ENCODE peak calls at places on chromosomes 13 and 19, in seven cellular contexts. One of them, this sample, is unnamed.

GRCh38 chr13:26881154-26881553 is 120.6 kb upstream of the GPR12 start:
- DNase-seq in uterus: no peak
- DNase-seq in osteoblast: peak; percentile 58
- DNase-seq in fibroblast of lung: peak; percentile 2
- DNase-seq in thoracic aorta: no peak
- DNase-seq in body of pancreas: no peak
- DNase-seq in BJ: no peak
- DNase-seq in this sample: no peak

GRCh38 chr13:91369432-91369831 is 21.9 kb downstream of the MIR17HG start:
- DNase-seq in uterus: no peak
- DNase-seq in osteoblast: no peak
- DNase-seq in fibroblast of lung: peak; percentile 46
- DNase-seq in thoracic aorta: no peak
- DNase-seq in body of pancreas: no peak
- DNase-seq in BJ: no peak
- DNase-seq in this sample: no peak

GRCh38 chr19:10255358-10255757 is 3.3 kb downstream of the MRPL4 start:
- DNase-seq in uterus: no peak
- DNase-seq in osteoblast: no peak
- DNase-seq in fibroblast of lung: no peak
- DNase-seq in thoracic aorta: no peak
- DNase-seq in body of pancreas: no peak
- DNase-seq in BJ: no peak
- DNase-seq in this sample: no peak

GRCh38 chr13:113786262-113786841 is 27.3 kb downstream of the TMEM255B start:
- DNase-seq in uterus: no peak
- DNase-seq in osteoblast: peak; percentile 94
- DNase-seq in fibroblast of lung: peak; percentile 74
- DNase-seq in thoracic aorta: no peak
- DNase-seq in body of pancreas: no peak
- DNase-seq in BJ: no peak
- DNase-seq in this sample: no peak

GRCh38 chr19:10043286-10043927 is 30.1 kb downstream of the RDH8 start:
- DNase-seq in uterus: no peak
- DNase-seq in osteoblast: no peak
- DNase-seq in fibroblast of lung: peak; percentile 60
- DNase-seq in thoracic aorta: no peak
- DNase-seq in body of pancreas: no peak
- DNase-seq in BJ: no peak
- DNase-seq in this sample: no peak

GRCh38 chr19:3575260-3575741 is 2.6 kb downstream of the HMG20B start:
- DNase-seq in uterus: no peak
- DNase-seq in osteoblast: peak; percentile 79
- DNase-seq in fibroblast of lung: no peak
- DNase-seq in thoracic aorta: no peak
- DNase-seq in body of pancreas: no peak
- DNase-seq in BJ: no peak
- DNase-seq in this sample: no peak

GRCh38 chr19:32828643-32829344 is 40.8 kb downstream of the SLC7A9 start:
- DNase-seq in uterus: no peak
- DNase-seq in osteoblast: peak; percentile 66
- DNase-seq in fibroblast of lung: no peak
- DNase-seq in thoracic aorta: no peak
- DNase-seq in body of pancreas: no peak
- DNase-seq in BJ: no peak
- DNase-seq in this sample: no peak

GRCh38 chr19:11152318-11153062 is 3.1 kb downstream of the SPC24 start:
- DNase-seq in uterus: peak; percentile 87
- DNase-seq in osteoblast: peak; percentile 95
- DNase-seq in fibroblast of lung: peak; percentile 92
- DNase-seq in thoracic aorta: no peak
- DNase-seq in body of pancreas: peak; percentile 82
- DNase-seq in BJ: no peak
- DNase-seq in this sample: no peak

GRCh38 chr19:41134616-41135015 is 20.4 kb downstream of the CYP2F1 start:
- DNase-seq in uterus: no peak
- DNase-seq in osteoblast: no peak
- DNase-seq in fibroblast of lung: no peak
- DNase-seq in thoracic aorta: no peak
- DNase-seq in body of pancreas: no peak
- DNase-seq in BJ: no peak
- DNase-seq in this sample: no peak

GRCh38 chr19:39970674-39971379 is at the start of gene PSMC4:
- DNase-seq in uterus: peak; percentile 98
- DNase-seq in osteoblast: peak; percentile 98
- DNase-seq in fibroblast of lung: peak; percentile 99
- DNase-seq in thoracic aorta: peak; percentile 87
- DNase-seq in body of pancreas: peak; percentile 98
- DNase-seq in BJ: peak; percentile 96
- DNase-seq in this sample: peak; percentile 98

GRCh38 chr13:93942016-93942415 is 537.5 kb downstream of the DCT start:
- DNase-seq in uterus: no peak
- DNase-seq in osteoblast: peak; percentile 50
- DNase-seq in fibroblast of lung: peak; percentile 41
- DNase-seq in thoracic aorta: no peak
- DNase-seq in body of pancreas: no peak
- DNase-seq in BJ: no peak
- DNase-seq in this sample: no peak

GRCh38 chr19:3250675-3251074 is 26.2 kb downstream of the CELF5 start:
- DNase-seq in uterus: no peak
- DNase-seq in osteoblast: peak; percentile 69
- DNase-seq in fibroblast of lung: no peak
- DNase-seq in thoracic aorta: no peak
- DNase-seq in body of pancreas: peak; percentile 26
- DNase-seq in BJ: no peak
- DNase-seq in this sample: no peak

GRCh38 chr13:41765020-41765419 is 195.9 kb downstream of the VWA8 start:
- DNase-seq in uterus: no peak
- DNase-seq in osteoblast: no peak
- DNase-seq in fibroblast of lung: no peak
- DNase-seq in thoracic aorta: no peak
- DNase-seq in body of pancreas: no peak
- DNase-seq in BJ: no peak
- DNase-seq in this sample: no peak

GRCh38 chr19:7850975-7851622 is 21.1 kb downstream of the EVI5L start:
- DNase-seq in uterus: no peak
- DNase-seq in osteoblast: peak; percentile 76
- DNase-seq in fibroblast of lung: no peak
- DNase-seq in thoracic aorta: no peak
- DNase-seq in body of pancreas: no peak
- DNase-seq in BJ: no peak
- DNase-seq in this sample: no peak

GRCh38 chr13:48731957-48732569 is 78.3 kb downstream of the CYSLTR2 start:
- DNase-seq in uterus: no peak
- DNase-seq in osteoblast: no peak
- DNase-seq in fibroblast of lung: no peak
- DNase-seq in thoracic aorta: no peak
- DNase-seq in body of pancreas: peak; percentile 65
- DNase-seq in BJ: no peak
- DNase-seq in this sample: no peak

GRCh38 chr19:33409906-33410685 is 36.6 kb downstream of the CEBPG start:
- DNase-seq in uterus: no peak
- DNase-seq in osteoblast: peak; percentile 47
- DNase-seq in fibroblast of lung: no peak
- DNase-seq in thoracic aorta: no peak
- DNase-seq in body of pancreas: no peak
- DNase-seq in BJ: no peak
- DNase-seq in this sample: no peak

GRCh38 chr19:12331211-12331941 is 2.1 kb downstream of the ZNF563 start:
- DNase-seq in uterus: no peak
- DNase-seq in osteoblast: no peak
- DNase-seq in fibroblast of lung: no peak
- DNase-seq in thoracic aorta: no peak
- DNase-seq in body of pancreas: no peak
- DNase-seq in BJ: no peak
- DNase-seq in this sample: no peak

GRCh38 chr13:113298001-113298945 is 1.2 kb downstream of the LAMP1 start:
- DNase-seq in uterus: no peak
- DNase-seq in osteoblast: peak; percentile 77
- DNase-seq in fibroblast of lung: peak; percentile 31
- DNase-seq in thoracic aorta: no peak
- DNase-seq in body of pancreas: no peak
- DNase-seq in BJ: no peak
- DNase-seq in this sample: no peak

GRCh38 chr19:55519461-55520311 is 17.2 kb downstream of the SBK2 start:
- DNase-seq in uterus: no peak
- DNase-seq in osteoblast: peak; percentile 98
- DNase-seq in fibroblast of lung: peak; percentile 70
- DNase-seq in thoracic aorta: no peak
- DNase-seq in body of pancreas: no peak
- DNase-seq in BJ: peak; percentile 73
- DNase-seq in this sample: no peak

GRCh38 chr19:6590458-6591319 is at the start of gene CD70:
- DNase-seq in uterus: no peak
- DNase-seq in osteoblast: peak; percentile 65
- DNase-seq in fibroblast of lung: no peak
- DNase-seq in thoracic aorta: no peak
- DNase-seq in body of pancreas: no peak
- DNase-seq in BJ: no peak
- DNase-seq in this sample: no peak

GRCh38 chr19:13001502-13002388 is 6.5 kb downstream of the NFIX start:
- DNase-seq in uterus: peak; percentile 86
- DNase-seq in osteoblast: peak; percentile 94
- DNase-seq in fibroblast of lung: peak; percentile 77
- DNase-seq in thoracic aorta: peak; percentile 43
- DNase-seq in body of pancreas: no peak
- DNase-seq in BJ: no peak
- DNase-seq in this sample: no peak

GRCh38 chr13:72808917-72809500 is 27.1 kb downstream of the PIBF1 start:
- DNase-seq in uterus: no peak
- DNase-seq in osteoblast: peak; percentile 8
- DNase-seq in fibroblast of lung: peak; percentile 23
- DNase-seq in thoracic aorta: no peak
- DNase-seq in body of pancreas: no peak
- DNase-seq in BJ: no peak
- DNase-seq in this sample: no peak

GRCh38 chr19:19488875-19489690 is 26.3 kb downstream of the TSSK6 start:
- DNase-seq in uterus: peak; percentile 83
- DNase-seq in osteoblast: peak; percentile 98
- DNase-seq in fibroblast of lung: peak; percentile 96
- DNase-seq in thoracic aorta: peak; percentile 77
- DNase-seq in body of pancreas: peak; percentile 70
- DNase-seq in BJ: peak; percentile 74
- DNase-seq in this sample: peak; percentile 93
- H3K4me3 ChIP-seq in uterus: no peak overlapping the region
- H3K4me3 ChIP-seq in osteoblast: peak overlapping the region; percentile 31
- H3K4me3 ChIP-seq in fibroblast of lung: no peak overlapping the region
- H3K4me3 ChIP-seq in thoracic aorta: peak overlapping the region; percentile 56
- H3K4me3 ChIP-seq in body of pancreas: no peak overlapping the region
- H3K4me3 ChIP-seq in BJ: no peak overlapping the region
- H3K4me3 ChIP-seq in this sample: no peak overlapping the region

GRCh38 chr13:60379837-60380236 is 17.2 kb upstream of the TDRD3 start:
- DNase-seq in uterus: no peak
- DNase-seq in osteoblast: no peak
- DNase-seq in fibroblast of lung: no peak
- DNase-seq in thoracic aorta: no peak
- DNase-seq in body of pancreas: no peak
- DNase-seq in BJ: no peak
- DNase-seq in this sample: no peak
- TF ChIP-seq CTCF in uterus: no peak
- TF ChIP-seq CTCF in osteoblast: no peak
- TF ChIP-seq CTCF in fibroblast of lung: no peak
- TF ChIP-seq CTCF in thoracic aorta: no peak
- TF ChIP-seq CTCF in body of pancreas: no peak
- TF ChIP-seq CTCF in BJ: peak; percentile 10
- TF ChIP-seq CTCF in this sample: peak; percentile 14

GRCh38 chr19:14449321-14449720 is 16.2 kb downstream of the PKN1 start:
- DNase-seq in uterus: no peak
- DNase-seq in osteoblast: no peak
- DNase-seq in fibroblast of lung: no peak
- DNase-seq in thoracic aorta: no peak
- DNase-seq in body of pancreas: no peak
- DNase-seq in BJ: no peak
- DNase-seq in this sample: no peak

GRCh38 chr19:14450168-14450874 is 17.2 kb downstream of the PKN1 start:
- DNase-seq in uterus: peak; percentile 33
- DNase-seq in osteoblast: peak; percentile 77
- DNase-seq in fibroblast of lung: no peak
- DNase-seq in thoracic aorta: no peak
- DNase-seq in body of pancreas: no peak
- DNase-seq in BJ: no peak
- DNase-seq in this sample: no peak

GRCh38 chr19:14442904-14443631 is 10.0 kb downstream of the PKN1 start:
- DNase-seq in uterus: no peak
- DNase-seq in osteoblast: no peak
- DNase-seq in fibroblast of lung: no peak
- DNase-seq in thoracic aorta: no peak
- DNase-seq in body of pancreas: no peak
- DNase-seq in BJ: no peak
- DNase-seq in this sample: no peak

GRCh38 chr19:14443632-14444216 is 10.6 kb downstream of the PKN1 start:
- DNase-seq in uterus: no peak
- DNase-seq in osteoblast: peak; percentile 63
- DNase-seq in fibroblast of lung: no peak
- DNase-seq in thoracic aorta: no peak
- DNase-seq in body of pancreas: no peak
- DNase-seq in BJ: no peak
- DNase-seq in this sample: no peak

GRCh38 chr19:14446336-14447036 is 13.4 kb downstream of the PKN1 start:
- DNase-seq in uterus: no peak
- DNase-seq in osteoblast: no peak
- DNase-seq in fibroblast of lung: no peak
- DNase-seq in thoracic aorta: no peak
- DNase-seq in body of pancreas: no peak
- DNase-seq in BJ: no peak
- DNase-seq in this sample: no peak
- H3K36me3 ChIP-seq in uterus: no peaks in the 10 kb centered on the region
- H3K36me3 ChIP-seq in osteoblast: peaks cover 49% of the 10 kb centered on the region
- H3K36me3 ChIP-seq in fibroblast of lung: peaks cover 37% of the 10 kb centered on the region
- H3K36me3 ChIP-seq in thoracic aorta: peaks cover 78% of the 10 kb centered on the region
- H3K36me3 ChIP-seq in body of pancreas: peaks cover 45% of the 10 kb centered on the region
- H3K36me3 ChIP-seq in BJ: peaks cover 51% of the 10 kb centered on the region
- H3K36me3 ChIP-seq in this sample: peaks cover 17% of the 10 kb centered on the region

GRCh38 chr13:102400619-102401125 is 1.2 kb downstream of the FGF14 start:
- DNase-seq in uterus: peak; percentile 22
- DNase-seq in osteoblast: peak; percentile 81
- DNase-seq in fibroblast of lung: peak; percentile 22
- DNase-seq in thoracic aorta: no peak
- DNase-seq in body of pancreas: peak; percentile 31
- DNase-seq in BJ: no peak
- DNase-seq in this sample: no peak

GRCh38 chr13:102402292-102402691 is 444 bp upstream of the FGF14 start:
- DNase-seq in uterus: peak; percentile 33
- DNase-seq in osteoblast: peak; percentile 73
- DNase-seq in fibroblast of lung: peak; percentile 70
- DNase-seq in thoracic aorta: no peak
- DNase-seq in body of pancreas: no peak
- DNase-seq in BJ: no peak
- DNase-seq in this sample: peak; percentile 14

GRCh38 chr13:102401755-102402154 is at the start of gene FGF14:
- DNase-seq in uterus: no peak
- DNase-seq in osteoblast: no peak
- DNase-seq in fibroblast of lung: peak; percentile 11
- DNase-seq in thoracic aorta: no peak
- DNase-seq in body of pancreas: no peak
- DNase-seq in BJ: no peak
- DNase-seq in this sample: no peak

GRCh38 chr13:102399791-102400618 is 1.8 kb downstream of the FGF14 start:
- DNase-seq in uterus: peak; percentile 15
- DNase-seq in osteoblast: peak; percentile 67
- DNase-seq in fibroblast of lung: peak; percentile 18
- DNase-seq in thoracic aorta: no peak
- DNase-seq in body of pancreas: peak; percentile 27
- DNase-seq in BJ: no peak
- DNase-seq in this sample: no peak

GRCh38 chr13:102401305-102401704 is 543 bp downstream of the FGF14 start:
- DNase-seq in uterus: no peak
- DNase-seq in osteoblast: peak; percentile 69
- DNase-seq in fibroblast of lung: peak; percentile 48
- DNase-seq in thoracic aorta: no peak
- DNase-seq in body of pancreas: no peak
- DNase-seq in BJ: no peak
- DNase-seq in this sample: no peak
- H3K4me3 ChIP-seq in uterus: peak overlapping the region; percentile 34
- H3K4me3 ChIP-seq in osteoblast: no peak overlapping the region
- H3K4me3 ChIP-seq in fibroblast of lung: peak overlapping the region; percentile 68
- H3K4me3 ChIP-seq in thoracic aorta: peak overlapping the region; percentile 84
- H3K4me3 ChIP-seq in body of pancreas: no peak overlapping the region
- H3K4me3 ChIP-seq in BJ: no peak overlapping the region
- H3K4me3 ChIP-seq in this sample: peak overlapping the region; percentile 57

This sample was measured in kidney epithelial cell.